ENCODE peak calls at places on chromosomes 16 and 17, in seven cellular contexts. One of them, this sample, is unnamed.

GRCh38 chr17:20253323-20253722 is 214.0 kb downstream of the LGALS9B start:
- DNase-seq in stomach: no peak
- DNase-seq in Peyer's patch: no peak
- DNase-seq in effector memory CD4-positive, alpha-beta T cell: no peak
- DNase-seq in tibial artery: no peak
- DNase-seq in ascending aorta: no peak
- DNase-seq in suprapubic skin: no peak
- DNase-seq in this sample: no peak

GRCh38 chr17:64164592-64165285 is 34.8 kb upstream of the ERN1 start:
- DNase-seq in ascending aorta: no peak
- DNase-seq in Peyer's patch: no peak
- DNase-seq in effector memory CD4-positive, alpha-beta T cell: no peak
- DNase-seq in tibial artery: no peak
- DNase-seq in stomach: no peak
- DNase-seq in suprapubic skin: no peak
- DNase-seq in this sample: no peak

GRCh38 chr16:8571061-8571596 is 19.2 kb downstream of the TMEM114 start:
- DNase-seq in stomach: no peak
- DNase-seq in tibial artery: no peak
- DNase-seq in suprapubic skin: no peak
- DNase-seq in ascending aorta: no peak
- DNase-seq in effector memory CD4-positive, alpha-beta T cell: no peak
- DNase-seq in Peyer's patch: no peak
- DNase-seq in this sample: no peak

GRCh38 chr16:55667753-55668152 is 12.0 kb downstream of the SLC6A2 start:
- DNase-seq in tibial artery: no peak
- DNase-seq in stomach: no peak
- DNase-seq in Peyer's patch: no peak
- DNase-seq in effector memory CD4-positive, alpha-beta T cell: no peak
- DNase-seq in ascending aorta: no peak
- DNase-seq in suprapubic skin: no peak
- DNase-seq in this sample: no peak

GRCh38 chr16:86220552-86220951 is 289.8 kb upstream of the FOXF1 start:
- DNase-seq in ascending aorta: no peak
- DNase-seq in effector memory CD4-positive, alpha-beta T cell: no peak
- DNase-seq in Peyer's patch: no peak
- DNase-seq in tibial artery: no peak
- DNase-seq in suprapubic skin: no peak
- DNase-seq in stomach: peak
- DNase-seq in this sample: no peak

GRCh38 chr17:42457107-42457787 is 1.4 kb upstream of the ATP6V0A1 start:
- DNase-seq in stomach: no peak
- DNase-seq in tibial artery: no peak
- DNase-seq in effector memory CD4-positive, alpha-beta T cell: no peak
- DNase-seq in ascending aorta: no peak
- DNase-seq in suprapubic skin: no peak
- DNase-seq in Peyer's patch: no peak
- DNase-seq in this sample: no peak

GRCh38 chr17:75649687-75650086 is 16.5 kb downstream of the SMIM5 start:
- DNase-seq in effector memory CD4-positive, alpha-beta T cell: no peak
- DNase-seq in stomach: no peak
- DNase-seq in tibial artery: no peak
- DNase-seq in suprapubic skin: no peak
- DNase-seq in Peyer's patch: no peak
- DNase-seq in ascending aorta: no peak
- DNase-seq in this sample: no peak

GRCh38 chr16:63925221-63925620 is 1196.6 kb downstream of the CDH11 start:
- DNase-seq in ascending aorta: no peak
- DNase-seq in stomach: no peak
- DNase-seq in suprapubic skin: no peak
- DNase-seq in Peyer's patch: no peak
- DNase-seq in tibial artery: no peak
- DNase-seq in effector memory CD4-positive, alpha-beta T cell: no peak
- DNase-seq in this sample: no peak

GRCh38 chr16:4376820-4377572 is 5.3 kb downstream of the VASN start:
- DNase-seq in ascending aorta: peak
- DNase-seq in suprapubic skin: peak
- DNase-seq in tibial artery: no peak
- DNase-seq in effector memory CD4-positive, alpha-beta T cell: no peak
- DNase-seq in stomach: no peak
- DNase-seq in Peyer's patch: no peak
- DNase-seq in this sample: no peak

GRCh38 chr16:58907297-58907696 is 173.2 kb upstream of the GOT2 start:
- DNase-seq in ascending aorta: no peak
- DNase-seq in Peyer's patch: no peak
- DNase-seq in tibial artery: no peak
- DNase-seq in effector memory CD4-positive, alpha-beta T cell: no peak
- DNase-seq in suprapubic skin: no peak
- DNase-seq in stomach: no peak
- DNase-seq in this sample: no peak

GRCh38 chr16:50067290-50067853 is 1.6 kb downstream of the HEATR3 start:
- DNase-seq in stomach: no peak
- DNase-seq in Peyer's patch: no peak
- DNase-seq in tibial artery: no peak
- DNase-seq in effector memory CD4-positive, alpha-beta T cell: no peak
- DNase-seq in suprapubic skin: no peak
- DNase-seq in ascending aorta: no peak
- DNase-seq in this sample: no peak

GRCh38 chr17:20008242-20009051 is 712 bp upstream of the SPECC1 start:
- DNase-seq in tibial artery: no peak
- DNase-seq in ascending aorta: peak
- DNase-seq in stomach: no peak
- DNase-seq in suprapubic skin: no peak
- DNase-seq in Peyer's patch: peak
- DNase-seq in effector memory CD4-positive, alpha-beta T cell: no peak
- DNase-seq in this sample: no peak

GRCh38 chr17:33202011-33202410 is 91.1 kb downstream of the ASIC2 start:
- DNase-seq in ascending aorta: no peak
- DNase-seq in suprapubic skin: no peak
- DNase-seq in tibial artery: no peak
- DNase-seq in stomach: no peak
- DNase-seq in Peyer's patch: no peak
- DNase-seq in effector memory CD4-positive, alpha-beta T cell: no peak
- DNase-seq in this sample: no peak

GRCh38 chr17:80248001-80248893 is 12.4 kb upstream of the RNF213 start:
- DNase-seq in ascending aorta: no peak
- DNase-seq in tibial artery: peak
- DNase-seq in Peyer's patch: no peak
- DNase-seq in suprapubic skin: no peak
- DNase-seq in effector memory CD4-positive, alpha-beta T cell: no peak
- DNase-seq in stomach: no peak
- DNase-seq in this sample: no peak

GRCh38 chr17:73388578-73388905 is 76.7 kb upstream of the CDC42EP4 start:
- DNase-seq in stomach: no peak
- DNase-seq in ascending aorta: no peak
- DNase-seq in effector memory CD4-positive, alpha-beta T cell: no peak
- DNase-seq in Peyer's patch: no peak
- DNase-seq in suprapubic skin: no peak
- DNase-seq in tibial artery: no peak
- DNase-seq in this sample: no peak

GRCh38 chr17:72049914-72050313 is 70.9 kb upstream of the SOX9 start:
- DNase-seq in stomach: no peak
- DNase-seq in ascending aorta: no peak
- DNase-seq in Peyer's patch: no peak
- DNase-seq in suprapubic skin: no peak
- DNase-seq in effector memory CD4-positive, alpha-beta T cell: no peak
- DNase-seq in tibial artery: no peak
- DNase-seq in this sample: no peak

DNA sequence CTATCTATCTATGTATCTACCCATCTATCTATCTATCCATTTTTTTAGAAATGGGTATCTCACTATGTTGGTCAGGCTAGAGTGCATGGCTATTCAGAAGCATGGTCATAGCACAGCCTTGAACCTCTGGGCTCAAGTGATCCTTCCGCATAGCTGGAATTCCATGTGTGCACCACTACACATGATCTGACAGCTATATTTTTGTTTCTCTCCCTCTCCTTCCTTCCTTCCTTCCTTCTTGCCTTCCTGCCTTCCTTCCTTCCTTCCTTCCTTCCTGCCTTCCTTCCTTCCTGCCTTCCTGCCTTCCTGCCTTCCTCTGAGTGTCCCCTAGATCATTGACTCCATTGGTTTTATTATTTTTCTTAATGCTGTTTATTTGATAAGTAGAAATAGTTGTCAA is 108.1 kb downstream of the HS3ST4 start:
- DNase-seq in suprapubic skin: no peak
- DNase-seq in Peyer's patch: no peak
- DNase-seq in ascending aorta: no peak
- DNase-seq in effector memory CD4-positive, alpha-beta T cell: no peak
- DNase-seq in tibial artery: no peak
- DNase-seq in stomach: no peak
- DNase-seq in this sample: no peak
- H3K4me3 ChIP-seq in suprapubic skin: no peak
- H3K4me3 ChIP-seq in Peyer's patch: no peak
- H3K4me3 ChIP-seq in ascending aorta: no peak
- H3K4me3 ChIP-seq in effector memory CD4-positive, alpha-beta T cell: no peak
- H3K4me3 ChIP-seq in tibial artery: no peak
- H3K4me3 ChIP-seq in stomach: no peak
- H3K4me3 ChIP-seq in this sample: no peak

DNA sequence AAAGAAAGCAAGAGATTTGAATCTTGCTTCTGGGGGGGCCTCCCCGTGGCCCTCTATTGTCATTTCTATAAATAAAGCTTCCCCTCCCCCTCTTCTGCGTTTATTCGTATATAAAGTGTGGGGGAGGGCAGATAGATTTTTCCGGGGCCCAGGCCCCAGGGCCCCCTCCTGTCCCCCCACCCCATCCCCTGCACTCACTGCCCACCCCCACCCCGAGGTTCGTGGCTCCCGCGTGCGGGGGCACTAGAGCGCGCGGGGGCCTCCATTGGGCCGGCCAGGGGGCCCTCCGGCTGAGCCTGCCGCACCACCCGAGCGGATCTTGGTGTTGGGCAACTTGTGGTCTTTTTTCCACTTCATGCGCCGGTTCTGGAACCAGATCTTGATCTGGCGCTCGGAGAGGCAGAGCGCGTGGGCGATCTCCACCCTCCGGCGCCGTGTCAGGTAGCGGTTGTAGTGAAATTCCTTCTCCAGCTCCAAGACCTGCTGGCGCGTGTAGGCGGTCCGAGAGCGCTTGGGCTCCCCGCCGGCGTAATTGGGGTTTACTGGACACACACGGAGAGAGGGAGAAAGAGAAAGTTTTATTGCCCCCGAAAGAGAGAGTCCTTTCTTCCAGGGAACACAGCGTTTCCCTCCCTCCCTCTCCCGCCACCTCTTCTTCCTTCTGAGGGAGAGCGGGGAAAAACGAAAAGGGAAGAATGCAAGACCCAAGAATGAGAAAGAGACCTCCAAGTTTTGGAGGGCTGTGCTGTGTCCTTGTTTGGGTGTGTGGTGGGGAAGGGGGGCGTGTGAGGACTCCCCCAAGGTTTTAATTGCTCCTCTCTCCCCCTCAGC is 1.5 kb downstream of the HOXB4 start:
- DNase-seq in effector memory CD4-positive, alpha-beta T cell: no peak
- DNase-seq in stomach: no peak
- DNase-seq in ascending aorta: peak
- DNase-seq in tibial artery: no peak
- DNase-seq in suprapubic skin: no peak
- DNase-seq in Peyer's patch: peak
- DNase-seq in this sample: no peak
- H3K27ac ChIP-seq in effector memory CD4-positive, alpha-beta T cell: no peak
- H3K27ac ChIP-seq in stomach: peak
- H3K27ac ChIP-seq in ascending aorta: peak
- H3K27ac ChIP-seq in tibial artery: peak
- H3K27ac ChIP-seq in suprapubic skin: peak
- H3K27ac ChIP-seq in Peyer's patch: peak
- H3K27ac ChIP-seq in this sample: peak

DNA sequence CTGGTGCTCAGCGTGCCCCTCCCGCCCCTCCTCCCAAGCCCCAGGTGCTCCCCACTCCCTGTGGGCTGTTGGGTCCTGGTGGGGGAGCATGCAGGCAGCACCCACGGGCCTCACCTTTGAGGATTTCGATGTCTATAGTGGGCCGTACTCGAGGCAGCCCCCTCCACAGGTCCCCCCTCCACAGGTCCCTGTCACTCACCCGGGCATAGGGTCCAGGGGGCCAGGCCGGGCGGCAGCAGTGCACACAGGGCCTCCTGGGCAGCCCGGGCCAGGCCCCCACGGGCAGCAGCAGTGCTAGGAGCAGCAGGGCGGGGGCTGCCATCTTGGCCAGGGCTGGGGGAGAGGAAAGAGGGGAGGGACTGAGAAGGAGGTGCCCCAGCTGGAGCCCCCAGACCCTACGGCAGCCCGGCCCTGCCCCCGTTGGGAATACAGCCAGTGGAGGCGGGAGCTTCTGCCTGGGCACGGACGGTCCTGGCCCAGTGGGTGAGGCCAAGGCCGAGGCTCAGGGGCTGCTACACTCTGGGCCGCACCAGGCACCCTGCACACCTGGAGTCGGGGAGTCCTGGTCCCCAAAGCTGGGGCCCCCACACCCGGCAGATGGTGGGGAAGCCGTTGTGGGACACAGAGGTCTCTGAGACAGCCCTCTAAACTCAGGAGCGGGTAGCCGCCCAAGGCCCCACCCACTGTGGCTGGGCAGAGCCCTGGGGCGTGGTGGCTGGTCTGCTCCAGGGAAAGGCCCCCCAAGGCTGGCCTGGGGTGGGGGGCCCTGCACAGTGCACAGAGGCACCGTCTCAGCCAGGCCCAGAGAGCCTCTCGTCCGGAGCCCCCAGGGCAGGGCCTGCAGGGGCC is 1.2 kb downstream of the C1QTNF8 start:
- DNase-seq in stomach: no peak
- DNase-seq in suprapubic skin: no peak
- DNase-seq in tibial artery: no peak
- DNase-seq in ascending aorta: no peak
- DNase-seq in Peyer's patch: no peak
- DNase-seq in effector memory CD4-positive, alpha-beta T cell: no peak
- DNase-seq in this sample: no peak
- H3K4me3 ChIP-seq in stomach: no peak
- H3K4me3 ChIP-seq in suprapubic skin: no peak
- H3K4me3 ChIP-seq in tibial artery: no peak
- H3K4me3 ChIP-seq in ascending aorta: no peak
- H3K4me3 ChIP-seq in Peyer's patch: no peak
- H3K4me3 ChIP-seq in effector memory CD4-positive, alpha-beta T cell: no peak
- H3K4me3 ChIP-seq in this sample: no peak

GRCh38 chr17:65537343-65537844 is 24.1 kb downstream of the AXIN2 start:
- DNase-seq in suprapubic skin: no peak
- DNase-seq in stomach: no peak
- DNase-seq in effector memory CD4-positive, alpha-beta T cell: no peak
- DNase-seq in Peyer's patch: no peak
- DNase-seq in tibial artery: no peak
- DNase-seq in ascending aorta: no peak
- DNase-seq in this sample: no peak

GRCh38 chr17:65539867-65540266 is 21.6 kb downstream of the AXIN2 start:
- DNase-seq in effector memory CD4-positive, alpha-beta T cell: no peak
- DNase-seq in tibial artery: no peak
- DNase-seq in Peyer's patch: no peak
- DNase-seq in suprapubic skin: no peak
- DNase-seq in ascending aorta: no peak
- DNase-seq in stomach: no peak
- DNase-seq in this sample: no peak

GRCh38 chr17:65536573-65537342 is 24.7 kb downstream of the AXIN2 start:
- DNase-seq in stomach: no peak
- DNase-seq in ascending aorta: no peak
- DNase-seq in effector memory CD4-positive, alpha-beta T cell: no peak
- DNase-seq in suprapubic skin: no peak
- DNase-seq in Peyer's patch: no peak
- DNase-seq in tibial artery: no peak
- DNase-seq in this sample: no peak

GRCh38 chr17:65538679-65539529 is 22.5 kb downstream of the AXIN2 start:
- DNase-seq in tibial artery: no peak
- DNase-seq in ascending aorta: no peak
- DNase-seq in stomach: no peak
- DNase-seq in suprapubic skin: no peak
- DNase-seq in Peyer's patch: no peak
- DNase-seq in effector memory CD4-positive, alpha-beta T cell: no peak
- DNase-seq in this sample: no peak

GRCh38 chr17:65537845-65538678 is 23.4 kb downstream of the AXIN2 start:
- DNase-seq in suprapubic skin: no peak
- DNase-seq in ascending aorta: no peak
- DNase-seq in effector memory CD4-positive, alpha-beta T cell: peak
- DNase-seq in Peyer's patch: no peak
- DNase-seq in stomach: no peak
- DNase-seq in tibial artery: no peak
- DNase-seq in this sample: no peak
- H3K27ac ChIP-seq in suprapubic skin: no peak
- H3K27ac ChIP-seq in ascending aorta: no peak
- H3K27ac ChIP-seq in effector memory CD4-positive, alpha-beta T cell: peak
- H3K27ac ChIP-seq in Peyer's patch: no peak
- H3K27ac ChIP-seq in stomach: no peak
- H3K27ac ChIP-seq in tibial artery: no peak
- H3K27ac ChIP-seq in this sample: no peak